ENCODE peak calls at places on chromosomes 7 and 10, in six cellular contexts. Y is psoas muscle; S is upper lobe of right lung; X is stimulated activated CD8-positive, alpha-beta memory T cell treated with anti-CD3 and anti-CD28 coated beads, Interleukin-15, amount 100 ng/mL, for 48 hours; J is anterior cingulate cortex; B is PC-3. T is an unnamed sample.

GRCh38 chr7:139618482-139619366 is 95.2 kb downstream of the CLEC2L start:
- DNase-seq in Y (no peak), S (no peak), X (no peak), J (no peak), B (peak), T (peak)

GRCh38 chr10:73413108-73413527 is 740 bp downstream of the ANXA7 start:
- DNase-seq in Y (no peak), S (no peak), X (peak), J (no peak), B (peak), T (peak)

GRCh38 chr10:5971315-5971832 is 6.0 kb downstream of the IL15RA start:
- DNase-seq in Y (no peak), S (no peak), X (no peak), J (no peak), B (peak), T (no peak)

GRCh38 chr7:70505886-70506285 is 626.1 kb upstream of the GALNT17 start:
- DNase-seq in Y (no peak), S (no peak), X (no peak), J (no peak), B (no peak), T (no peak)

GRCh38 chr10:96791902-96792301 is 40.2 kb upstream of the LCOR start:
- DNase-seq in Y (no peak), S (no peak), X (no peak), J (no peak), B (no peak), T (no peak)

GRCh38 chr7:8594115-8594514 is 160.7 kb downstream of the NXPH1 start:
- DNase-seq in Y (no peak), S (no peak), X (no peak), J (no peak), B (no peak), T (no peak)

GRCh38 chr7:72069263-72069662 is 342.9 kb downstream of the CALN1 start:
- DNase-seq in Y (no peak), S (no peak), X (no peak), J (no peak), B (no peak), T (no peak)

GRCh38 chr10:130859427-130859826 is 452.1 kb downstream of the TCERG1L start:
- DNase-seq in Y (no peak), S (no peak), X (no peak), J (no peak), B (no peak), T (no peak)

GRCh38 chr10:49539320-49539885 is 482 bp upstream of the ERCC6 start:
- DNase-seq in Y (peak), S (peak), X (no peak), J (no peak), B (peak), T (peak)

GRCh38 chr7:137135654-137136350 is 207.7 kb downstream of the PTN start:
- DNase-seq in Y (no peak), S (no peak), X (no peak), J (no peak), B (no peak), T (no peak)

GRCh38 chr10:36187382-36188042 is 545.4 kb upstream of the FZD8 start:
- DNase-seq in Y (no peak), S (no peak), X (no peak), J (no peak), B (no peak), T (no peak)

GRCh38 chr7:136184719-136185118 is 207.6 kb upstream of the MTPN start:
- DNase-seq in Y (no peak), S (no peak), X (no peak), J (no peak), B (no peak), T (no peak)

GRCh38 chr10:74502963-74503608 is 323.3 kb upstream of the KAT6B start:
- DNase-seq in Y (no peak), S (no peak), X (no peak), J (no peak), B (peak), T (no peak)

GRCh38 chr7:85765698-85766298 is 578.9 kb upstream of the SEMA3D start:
- DNase-seq in Y (no peak), S (no peak), X (no peak), J (no peak), B (no peak), T (no peak)

GRCh38 chr7:1651897-1652296 is 18.2 kb upstream of the ELFN1 start:
- DNase-seq in Y (no peak), S (no peak), X (no peak), J (no peak), B (no peak), T (no peak)

GRCh38 chr10:110501142-110501937 is 3.6 kb downstream of the DUSP5 start:
- DNase-seq in Y (peak), S (peak), X (peak), J (no peak), B (peak), T (peak)

GRCh38 chr7:30147223-30147622 is 12.4 kb downstream of the MTURN start:
- DNase-seq in Y (no peak), S (no peak), X (no peak), J (no peak), B (no peak), T (no peak)

GRCh38 chr7:96614154-96614867 is 95.3 kb downstream of the SEM1 start:
- DNase-seq in Y (no peak), S (no peak), X (no peak), J (no peak), B (no peak), T (no peak)

GRCh38 chr7:22791204-22792158 is 31.2 kb downstream of the TOMM7 start:
- DNase-seq in Y (no peak), S (no peak), X (no peak), J (no peak), B (no peak), T (no peak)

GRCh38 chr10:4902571-4903011 is 60.6 kb upstream of the AKR1C1 start:
- DNase-seq in Y (no peak), S (no peak), X (peak), J (no peak), B (no peak), T (no peak)

GRCh38 chr10:79435271-79436065 is 10.0 kb downstream of the ZCCHC24 start:
- DNase-seq in Y (peak), S (peak), X (no peak), J (no peak), B (peak), T (no peak)

GRCh38 chr7:138226001-138226476 is 149.8 kb downstream of the AKR1D1 start:
- DNase-seq in Y (no peak), S (no peak), X (no peak), J (no peak), B (peak), T (no peak)

GRCh38 chr10:27446091-27446918 is 57.8 kb upstream of the RAB18 start:
- DNase-seq in Y (no peak), S (no peak), X (no peak), J (no peak), B (peak), T (peak)

GRCh38 chr10:79249156-79250121 is 97.8 kb upstream of the PPIF start:
- DNase-seq in Y (no peak), S (no peak), X (no peak), J (no peak), B (no peak), T (no peak)

GRCh38 chr7:74223711-74224510 is 14.1 kb downstream of the LAT2 start:
- DNase-seq in Y (no peak), S (no peak), X (no peak), J (no peak), B (no peak), T (no peak)

GRCh38 chr10:129417164-129417563 is 49.9 kb upstream of the MGMT start:
- DNase-seq in Y (no peak), S (no peak), X (no peak), J (no peak), B (no peak), T (no peak)

GRCh38 chr10:129962092-129962494 is 2.0 kb downstream of the EBF3 start:
- DNase-seq in Y (peak), S (no peak), X (no peak), J (no peak), B (no peak), T (peak)

GRCh38 chr10:32049113-32049512 is 7.1 kb downstream of the KIF5B start:
- DNase-seq in Y (no peak), S (no peak), X (no peak), J (no peak), B (no peak), T (peak)

GRCh38 chr7:2757361-2757903 is 69.4 kb downstream of the AMZ1 start:
- DNase-seq in Y (peak), S (no peak), X (no peak), J (peak), B (peak), T (peak)

GRCh38 chr10:13945760-13946460 is 359.1 kb downstream of the PRPF18 start:
- DNase-seq in Y (no peak), S (no peak), X (no peak), J (no peak), B (no peak), T (no peak)

GRCh38 chr10:5465976-5466450 is 33.4 kb downstream of the CALML5 start:
- DNase-seq in Y (no peak), S (peak), X (no peak), J (no peak), B (no peak), T (no peak)

GRCh38 chr10:92844746-92845145 is 3.6 kb upstream of the EXOC6 start:
- DNase-seq in Y (no peak), S (no peak), X (no peak), J (no peak), B (no peak), T (no peak)

GRCh38 chr10:24857001-24857695 is 95.3 kb downstream of the PRTFDC1 start:
- DNase-seq in Y (no peak), S (no peak), X (no peak), J (no peak), B (no peak), T (no peak)

GRCh38 chr10:16999665-17000451 is 129.8 kb downstream of the CUBN start:
- DNase-seq in Y (peak), S (no peak), X (no peak), J (no peak), B (no peak), T (no peak)

GRCh38 chr7:30657131-30657530 is 25.1 kb downstream of the CRHR2 start:
- DNase-seq in Y (no peak), S (peak), X (no peak), J (no peak), B (no peak), T (no peak)

GRCh38 chr7:138120140-138120827 is 44.0 kb downstream of the AKR1D1 start:
- DNase-seq in Y (no peak), S (no peak), X (no peak), J (no peak), B (no peak), T (no peak)

GRCh38 chr10:58220769-58221448 is 46.8 kb downstream of the IPMK start:
- DNase-seq in Y (no peak), S (no peak), X (no peak), J (no peak), B (no peak), T (no peak)